ENCODE peak calls at places on chromosomes 11 and 22, in seven cellular contexts. H is lower lobe of right lung; Y is H9; A is naive thymus-derived CD4-positive, alpha-beta T cell; P is mesendoderm; I is CD8-positive, alpha-beta T cell; C is esophagus squamous epithelium. F is an unnamed sample.

GRCh38 chr11:83006877-83007330 is 64.8 kb downstream of the RAB30 start:
- DNase-seq in A (no peak), I (no peak), C (no peak), H (no peak), Y (no peak), P (no peak), F (no peak)

GRCh38 chr11:90134420-90135003 is at the start of gene NAALAD2:
- DNase-seq in Y (peak; percentile 80), A (no peak), I (no peak), H (peak; percentile 46), P (peak; percentile 72), C (no peak), F (peak; percentile 70)

GRCh38 chr11:68106165-68106940 is 14.8 kb downstream of the CHKA start:
- DNase-seq in A (no peak), I (no peak), H (no peak), Y (no peak), C (no peak), P (no peak), F (no peak)

GRCh38 chr11:78795862-78796261 is 221.2 kb upstream of the NARS2 start:
- DNase-seq in P (no peak), H (no peak), A (no peak), C (no peak), I (no peak), Y (no peak), F (no peak)

GRCh38 chr22:43882122-43882767 is 9.6 kb downstream of the PNPLA5 start:
- DNase-seq in P (no peak), Y (peak; percentile 6), H (no peak), I (no peak), A (no peak), C (no peak), F (no peak)

GRCh38 chr11:120688166-120688565 is 176.6 kb downstream of the GRIK4 start:
- DNase-seq in P (no peak), Y (no peak), C (no peak), I (no peak), H (no peak), A (no peak), F (no peak)

GRCh38 chr11:121466063-121466794 is 13.5 kb upstream of the SORL1-AS1 start:
- DNase-seq in H (peak; percentile 82), I (no peak), P (peak; percentile 98), C (no peak), A (peak; percentile 46), Y (peak; percentile 92), F (peak; percentile 93)

GRCh38 chr22:27804016-27804415 is 2.5 kb upstream of the MN1 start:
- DNase-seq in Y (no peak), I (no peak), H (no peak), C (no peak), A (no peak), P (no peak), F (no peak)

GRCh38 chr11:19524171-19524671 is 188.4 kb upstream of the NAV2 start:
- DNase-seq in Y (no peak), A (no peak), C (no peak), I (no peak), H (no peak), P (peak; percentile 38), F (no peak)

GRCh38 chr11:60995798-60996197 is 24.3 kb downstream of the CD6 start:
- DNase-seq in Y (no peak), P (no peak), H (no peak), C (no peak), I (no peak), A (no peak), F (no peak)

GRCh38 chr11:11135820-11136476 is 217.1 kb downstream of the CSNK2A3 start:
- DNase-seq in A (no peak), C (no peak), H (no peak), P (peak; percentile 57), I (no peak), Y (no peak), F (no peak)

GRCh38 chr11:44728491-44728910 is 1.7 kb downstream of the TSPAN18 start:
- DNase-seq in P (peak; percentile 76), Y (peak; percentile 53), H (no peak), I (no peak), C (no peak), A (no peak), F (no peak)

GRCh38 chr22:41367039-41367679 is 14.6 kb upstream of the TEF start:
- DNase-seq in H (peak; percentile 97), C (no peak), A (no peak), I (no peak), P (peak; percentile 38), Y (peak; percentile 79), F (peak; percentile 91)

GRCh38 chr11:68687986-68688385 is 3.6 kb downstream of the GAL start:
- DNase-seq in C (no peak), P (no peak), I (no peak), H (no peak), A (no peak), Y (peak; percentile 32), F (no peak)

GRCh38 chr11:68968306-68969255 is 12.2 kb downstream of the MRGPRD start:
- DNase-seq in Y (peak; percentile 50), I (no peak), P (peak; percentile 61), C (no peak), H (peak; percentile 16), A (no peak), F (no peak)

GRCh38 chr11:13118194-13118593 is 109.1 kb downstream of the RASSF10 start:
- DNase-seq in I (no peak), A (no peak), P (no peak), C (no peak), H (no peak), Y (no peak), F (no peak)

GRCh38 chr11:120013325-120014250 is 124.3 kb downstream of the TRIM29 start:
- DNase-seq in C (no peak), A (no peak), I (no peak), P (peak; percentile 93), Y (peak; percentile 96), H (no peak), F (peak; percentile 88)

GRCh38 chr22:39290724-39291161 is 28.7 kb downstream of the RPL3 start:
- DNase-seq in P (no peak), A (no peak), I (no peak), H (no peak), C (no peak), Y (peak; percentile 57), F (no peak)

GRCh38 chr11:19398772-19399542 is 158.2 kb upstream of the E2F8 start:
- DNase-seq in Y (no peak), C (no peak), H (no peak), A (no peak), P (no peak), I (no peak), F (no peak)

GRCh38 chr22:22692707-22693530 is 48.5 kb downstream of the GGTLC2 start:
- DNase-seq in H (no peak), I (peak; percentile 46), P (peak; percentile 68), Y (peak; percentile 68), C (no peak), A (peak; percentile 57), F (peak; percentile 30)

GRCh38 chr11:121592708-121593107 is 139.9 kb upstream of the SORL1-AS1 start:
- DNase-seq in H (no peak), I (no peak), C (no peak), A (no peak), P (no peak), Y (no peak), F (no peak)

GRCh38 chr11:2524446-2525165 is 79.8 kb downstream of the KCNQ1 start:
- DNase-seq in C (no peak), I (no peak), H (peak; percentile 31), P (no peak), A (peak; percentile 14), Y (no peak), F (no peak)

GRCh38 chr11:65134240-65134951 is at the start of gene SYVN1:
- DNase-seq in Y (peak; percentile 83), P (peak; percentile 91), C (peak; percentile 70), H (peak; percentile 93), A (peak; percentile 94), I (peak; percentile 89), F (peak; percentile 95)

GRCh38 chr11:65134952-65135632 is 773 bp upstream of the SYVN1 start:
- DNase-seq in C (no peak), I (peak; percentile 71), A (peak; percentile 75), P (peak; percentile 99), H (peak; percentile 93), Y (peak; percentile 97), F (peak; percentile 98)

GRCh38 chr11:65133724-65134123 is 595 bp downstream of the SYVN1 start:
- DNase-seq in H (no peak), C (no peak), I (no peak), Y (no peak), P (no peak), A (no peak), F (peak; percentile 26)

GRCh38 chr11:65136515-65137096 is 2.3 kb upstream of the SYVN1 start:
- DNase-seq in P (no peak), H (no peak), Y (no peak), C (no peak), A (no peak), I (no peak), F (no peak)

GRCh38 chr11:65135633-65136145 is 1.4 kb upstream of the SYVN1 start:
- DNase-seq in H (no peak), I (no peak), C (no peak), A (no peak), Y (no peak), P (no peak), F (no peak)
- H3K27ac ChIP-seq in H (peak overlapping the region; percentile 99), I (peak overlapping the region; percentile 96), C (peak overlapping the region; percentile 97), A (peak overlapping the region; percentile 99), Y (peak overlapping the region; percentile 3), P (no peak overlapping the region), F (peak overlapping the region; percentile 99)

GRCh38 chr22:20973634-20974286 is 6.7 kb downstream of the AIFM3 start:
- DNase-seq in I (no peak), Y (no peak), A (no peak), P (no peak), H (no peak), C (no peak), F (no peak)
- H3K27ac ChIP-seq in I (no peak overlapping the region), Y (no peak overlapping the region), A (no peak overlapping the region), P (no peak overlapping the region), H (no peak overlapping the region), C (no peak overlapping the region), F (no peak overlapping the region)

DNA sequence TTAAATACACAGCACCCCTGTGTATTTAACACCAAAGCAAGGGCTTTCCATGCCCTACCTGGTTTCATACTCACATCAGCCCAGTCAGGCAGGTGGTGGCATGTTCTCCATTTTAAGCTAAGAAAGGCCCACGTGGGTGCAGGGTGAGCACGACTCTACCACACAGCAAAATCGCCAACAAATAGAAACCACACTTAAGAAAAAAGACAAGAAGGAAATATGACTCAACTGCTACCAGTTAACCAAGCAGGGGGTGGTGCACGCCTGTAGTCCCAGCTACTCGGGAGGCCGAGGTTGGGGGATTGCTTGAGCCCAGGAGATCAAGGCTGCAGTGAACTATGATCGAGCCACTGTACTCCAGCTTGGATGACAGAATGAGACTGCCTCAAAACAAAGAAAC is 35.2 kb upstream of the TFIP11 start:
- DNase-seq in I (no peak), P (no peak), A (peak; percentile 27), Y (no peak), C (no peak), H (no peak), F (no peak)
- H3K27ac ChIP-seq in I (no peak overlapping the region), P (no peak overlapping the region), A (no peak overlapping the region), Y (no peak overlapping the region), C (peak overlapping the region; percentile 28), H (no peak overlapping the region), F (no peak overlapping the region)

DNA sequence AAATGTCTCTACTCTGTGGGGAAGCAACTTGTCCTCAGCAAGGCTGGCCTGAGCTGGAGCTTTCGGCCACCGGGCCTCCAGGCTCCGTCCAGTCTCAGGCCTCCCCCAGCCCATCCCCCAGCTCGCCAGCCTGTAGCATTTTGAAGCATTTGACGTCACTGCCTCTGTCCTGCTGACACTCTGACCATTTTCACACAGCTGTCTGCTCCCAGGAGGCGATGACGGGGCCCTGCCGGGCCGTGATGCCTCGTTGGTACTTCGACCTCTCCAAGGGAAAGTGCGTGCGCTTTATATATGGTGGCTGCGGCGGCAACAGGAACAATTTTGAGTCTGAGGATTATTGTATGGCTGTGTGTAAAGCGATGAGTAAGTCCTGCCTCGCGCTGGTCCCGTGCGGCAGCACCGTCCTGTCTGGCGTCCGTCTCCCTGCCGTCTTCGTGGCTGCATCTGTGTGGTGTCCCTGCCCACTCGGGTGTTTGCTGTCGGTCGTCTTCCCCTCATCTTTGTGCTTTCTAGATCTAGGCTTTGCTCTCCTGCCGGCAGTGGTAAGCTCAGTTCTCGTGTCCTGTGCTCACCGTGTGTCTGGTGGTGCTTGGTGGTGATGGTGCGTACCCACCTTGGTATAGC is 36.1 kb upstream of the ST14 start:
- DNase-seq in Y (no peak), A (no peak), P (no peak), C (no peak), H (no peak), I (no peak), F (no peak)
- H3K27ac ChIP-seq in Y (no peak overlapping the region), A (no peak overlapping the region), P (no peak overlapping the region), C (peak overlapping the region; percentile 87), H (peak overlapping the region; percentile 78), I (no peak overlapping the region), F (no peak overlapping the region)